ENCODE peak calls at places on chromosomes 2 and 18, in four cellular contexts. S, Y, M and V are unnamed samples.

GRCh38 chr2:179340678-179341077 is 76.0 kb upstream of the SESTD1 start:
- DNase-seq in S (peak), Y (no peak), M (no peak), V (no peak)

GRCh38 chr18:62799977-62800376 is 84.6 kb downstream of the PHLPP1 start:
- DNase-seq in S (no peak), Y (no peak), M (no peak), V (no peak)

GRCh38 chr2:208163489-208163888 is at the start of gene CRYGA:
- DNase-seq in S (no peak), Y (no peak), M (no peak), V (no peak)

GRCh38 chr2:176613358-176614032 is 344.3 kb downstream of the MTX2 start:
- DNase-seq in S (peak), Y (no peak), M (no peak), V (no peak)

GRCh38 chr2:26139269-26140183 is 33.4 kb upstream of the GAREM2 start:
- DNase-seq in S (no peak), Y (no peak), M (no peak), V (no peak)

GRCh38 chr2:215680605-215681598 is 245.0 kb upstream of the FN1 start:
- DNase-seq in S (peak), Y (peak), M (no peak), V (no peak)

GRCh38 chr2:23953625-23954024 is 13.4 kb downstream of the UBXN2A start:
- DNase-seq in S (no peak), Y (no peak), M (no peak), V (no peak)

GRCh38 chr2:24493713-24494112 is 2.7 kb downstream of the NCOA1 start:
- DNase-seq in S (peak), Y (no peak), M (no peak), V (no peak)

GRCh38 chr2:237122214-237122666 is 36.6 kb downstream of the COPS8 start:
- DNase-seq in S (peak), Y (no peak), M (no peak), V (no peak)

GRCh38 chr2:229955663-229956062 is 33.4 kb downstream of the FBXO36 start:
- DNase-seq in S (no peak), Y (no peak), M (no peak), V (no peak)

GRCh38 chr2:67574230-67574629 is 177.1 kb downstream of the ETAA1 start:
- DNase-seq in S (peak), Y (peak), M (no peak), V (no peak)

GRCh38 chr2:69902213-69902922 is 8.6 kb downstream of the SNRNP27 start:
- DNase-seq in S (no peak), Y (no peak), M (peak), V (no peak)

GRCh38 chr2:53035153-53035552 is 732.5 kb upstream of the CHAC2 start:
- DNase-seq in S (no peak), Y (no peak), M (no peak), V (no peak)

GRCh38 chr2:70442301-70443077 is 111.1 kb downstream of the TGFA start:
- DNase-seq in S (no peak), Y (no peak), M (no peak), V (no peak)

GRCh38 chr18:79367989-79368388 is 27.7 kb upstream of the NFATC1 start:
- DNase-seq in S (peak), Y (no peak), M (no peak), V (no peak)

GRCh38 chr18:72652990-72653593 is 109.0 kb upstream of the CBLN2 start:
- DNase-seq in S (peak), Y (peak), M (no peak), V (peak)

GRCh38 chr18:50928551-50928950 is 39.3 kb upstream of the ELAC1 start:
- DNase-seq in S (no peak), Y (peak), M (no peak), V (no peak)

GRCh38 chr2:182047544-182047943 is 61.9 kb downstream of the PPP1R1C start:
- DNase-seq in S (peak), Y (no peak), M (no peak), V (no peak)

GRCh38 chr2:206113148-206113547 is 27.2 kb upstream of the INO80D start:
- DNase-seq in S (peak), Y (no peak), M (no peak), V (no peak)

GRCh38 chr2:144541411-144541810 is 21.5 kb upstream of the ZEB2 start:
- DNase-seq in S (no peak), Y (no peak), M (no peak), V (no peak)

GRCh38 chr2:101388232-101388631 is 929 bp upstream of the CREG2 start:
- DNase-seq in S (peak), Y (peak), M (no peak), V (no peak)

GRCh38 chr2:159084395-159085370 is 116.2 kb downstream of the TANC1 start:
- DNase-seq in S (peak), Y (no peak), M (no peak), V (no peak)

GRCh38 chr2:8543412-8544167 is 138.3 kb upstream of the ID2 start:
- DNase-seq in S (peak), Y (no peak), M (peak), V (no peak)

GRCh38 chr2:54106631-54107454 is 8.6 kb upstream of the ACYP2 start:
- DNase-seq in S (peak), Y (no peak), M (no peak), V (no peak)

GRCh38 chr2:99467390-99467789 is 22.4 kb downstream of the REV1 start:
- DNase-seq in S (no peak), Y (no peak), M (no peak), V (no peak)

GRCh38 chr2:6525371-6525770 is 340.3 kb downstream of the CMPK2 start:
- DNase-seq in S (no peak), Y (no peak), M (no peak), V (no peak)

GRCh38 chr2:6523476-6523875 is 342.2 kb downstream of the CMPK2 start:
- DNase-seq in S (no peak), Y (no peak), M (no peak), V (no peak)

GRCh38 chr2:6531304-6531703 is 334.4 kb downstream of the CMPK2 start:
- DNase-seq in S (no peak), Y (no peak), M (no peak), V (no peak)

GRCh38 chr2:6524678-6525367 is 340.9 kb downstream of the CMPK2 start:
- DNase-seq in S (no peak), Y (no peak), M (no peak), V (peak)

DNA sequence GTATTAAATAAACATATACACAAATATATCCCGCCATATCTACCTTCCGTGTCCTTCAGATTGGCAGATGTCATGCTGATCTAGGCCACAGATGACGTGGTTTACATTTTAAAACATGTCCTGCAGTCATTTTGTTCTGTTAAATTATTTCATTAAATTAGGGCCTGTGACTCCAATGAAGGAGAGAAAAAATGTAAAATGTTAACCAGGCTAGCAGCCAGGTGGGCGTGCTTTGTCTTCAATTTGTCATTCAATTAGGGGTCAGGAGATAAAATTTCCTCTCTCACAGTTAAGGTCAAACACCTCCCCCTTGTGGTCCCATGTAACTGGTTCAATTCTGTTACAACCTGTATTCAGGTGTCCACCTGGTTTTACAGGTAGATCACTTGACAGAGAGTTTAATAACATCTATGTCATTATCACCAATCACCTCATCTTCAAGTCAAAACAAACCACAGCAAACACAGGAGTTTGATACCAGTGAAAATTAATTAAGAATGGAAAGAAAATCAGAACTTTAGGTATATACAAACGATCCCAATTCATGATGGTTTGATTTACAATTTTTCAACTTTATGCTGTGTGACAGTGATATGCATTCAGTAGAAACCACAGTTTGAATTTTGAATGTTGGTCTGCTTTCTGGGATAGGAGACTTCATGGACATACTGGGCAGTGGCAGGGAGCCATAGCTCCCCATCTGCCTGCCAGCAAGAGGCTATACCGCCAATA is 339.4 kb downstream of the CMPK2 start:
- DNase-seq in S (no peak), Y (peak), M (no peak), V (no peak)
- TF ChIP-seq CTCF in S (no peak), Y (peak), M (no peak), V (no peak)

DNA sequence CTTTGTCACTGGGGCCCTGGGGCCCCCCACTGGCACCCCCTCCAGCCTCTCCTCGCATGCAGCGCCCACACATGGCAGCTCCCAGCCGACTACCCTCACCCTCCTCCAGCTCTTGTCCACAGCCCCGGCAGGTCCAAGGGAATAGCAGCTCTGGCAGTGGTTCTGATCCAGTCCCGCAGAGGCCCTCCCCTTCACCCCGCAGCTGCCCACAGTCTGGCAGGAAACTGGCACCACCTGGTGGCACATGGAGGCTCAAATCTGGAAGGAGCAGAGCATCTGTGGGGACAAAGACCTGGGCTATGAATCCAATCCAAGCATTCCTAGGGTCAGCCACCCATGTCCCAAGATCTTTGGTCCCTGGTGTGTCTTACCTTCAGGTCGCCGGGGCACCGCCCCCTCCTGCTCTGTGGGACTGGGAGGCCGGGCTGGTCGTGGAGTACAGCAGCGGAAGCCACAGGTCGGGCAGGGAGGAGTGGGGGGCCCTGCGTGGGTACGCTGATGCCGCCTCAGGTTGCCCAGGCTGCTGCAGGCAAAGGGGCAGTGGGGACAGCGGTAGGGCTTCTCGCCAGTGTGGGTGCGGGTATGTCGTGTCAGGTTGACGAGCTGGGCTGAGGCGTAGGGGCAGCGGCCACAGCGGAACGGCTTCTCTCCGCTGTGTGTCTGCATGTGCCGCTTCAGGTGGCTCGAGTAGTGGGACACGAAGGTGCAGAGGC is 2.3 kb downstream of the ZNF513 start:
- DNase-seq in S (peak), Y (no peak), M (peak), V (no peak)
- TF ChIP-seq CTCF in S (no peak), Y (peak), M (no peak), V (peak)

GRCh38 chr18:10787293-10787901 is 261.6 kb downstream of the NAPG start:
- DNase-seq in S (peak), Y (no peak), M (peak), V (no peak)
- TF ChIP-seq CTCF in S (peak), Y (peak), M (peak), V (peak)

GRCh38 chr2:73919596-73920228 is 7.0 kb upstream of the DGUOK start:
- DNase-seq in S (no peak), Y (no peak), M (no peak), V (no peak)

GRCh38 chr2:73918856-73919255 is 7.8 kb upstream of the DGUOK start:
- DNase-seq in S (no peak), Y (no peak), M (no peak), V (no peak)

GRCh38 chr2:73922681-73923080 is 4.0 kb upstream of the DGUOK start:
- DNase-seq in S (no peak), Y (no peak), M (no peak), V (no peak)

GRCh38 chr2:73921581-73921980 is 5.1 kb upstream of the DGUOK start:
- DNase-seq in S (no peak), Y (no peak), M (no peak), V (no peak)

GRCh38 chr2:73920577-73921545 is 5.8 kb upstream of the DGUOK start:
- DNase-seq in S (peak), Y (no peak), M (peak), V (peak)
- TF ChIP-seq CTCF in S (peak), Y (peak), M (no peak), V (peak)

DNA sequence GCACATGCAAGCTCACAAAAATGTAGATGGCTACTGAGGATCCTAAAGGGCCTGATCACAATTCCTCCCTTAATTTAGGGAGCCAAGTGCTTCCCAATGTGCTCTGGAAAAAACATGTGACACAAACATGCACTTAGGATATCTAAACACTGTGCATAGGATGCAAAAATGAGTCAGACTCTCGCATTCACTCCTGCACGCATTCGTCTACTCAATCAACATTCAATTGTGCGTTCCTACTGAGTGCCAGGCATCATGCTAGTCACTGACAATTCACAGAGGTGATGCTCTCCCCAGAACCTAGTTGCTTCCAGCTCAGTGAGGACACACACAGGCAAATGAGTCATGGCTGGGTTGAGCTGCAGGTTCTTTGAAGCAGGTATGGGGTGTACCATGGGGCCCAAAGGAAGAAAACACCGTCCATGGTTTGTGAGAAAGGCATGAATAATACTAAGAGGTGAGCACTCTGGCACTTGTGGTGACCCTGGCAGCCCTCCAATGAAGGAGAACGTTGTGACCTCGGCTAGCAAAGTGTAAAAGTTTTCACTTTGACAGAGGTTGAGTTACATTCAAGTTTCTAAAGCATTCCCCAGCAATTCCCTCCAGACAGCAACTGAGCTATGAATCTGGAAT is 173.5 kb downstream of the ALPK2 start:
- DNase-seq in S (no peak), Y (no peak), M (no peak), V (no peak)
- TF ChIP-seq CTCF in S (no peak), Y (no peak), M (no peak), V (no peak)

DNA sequence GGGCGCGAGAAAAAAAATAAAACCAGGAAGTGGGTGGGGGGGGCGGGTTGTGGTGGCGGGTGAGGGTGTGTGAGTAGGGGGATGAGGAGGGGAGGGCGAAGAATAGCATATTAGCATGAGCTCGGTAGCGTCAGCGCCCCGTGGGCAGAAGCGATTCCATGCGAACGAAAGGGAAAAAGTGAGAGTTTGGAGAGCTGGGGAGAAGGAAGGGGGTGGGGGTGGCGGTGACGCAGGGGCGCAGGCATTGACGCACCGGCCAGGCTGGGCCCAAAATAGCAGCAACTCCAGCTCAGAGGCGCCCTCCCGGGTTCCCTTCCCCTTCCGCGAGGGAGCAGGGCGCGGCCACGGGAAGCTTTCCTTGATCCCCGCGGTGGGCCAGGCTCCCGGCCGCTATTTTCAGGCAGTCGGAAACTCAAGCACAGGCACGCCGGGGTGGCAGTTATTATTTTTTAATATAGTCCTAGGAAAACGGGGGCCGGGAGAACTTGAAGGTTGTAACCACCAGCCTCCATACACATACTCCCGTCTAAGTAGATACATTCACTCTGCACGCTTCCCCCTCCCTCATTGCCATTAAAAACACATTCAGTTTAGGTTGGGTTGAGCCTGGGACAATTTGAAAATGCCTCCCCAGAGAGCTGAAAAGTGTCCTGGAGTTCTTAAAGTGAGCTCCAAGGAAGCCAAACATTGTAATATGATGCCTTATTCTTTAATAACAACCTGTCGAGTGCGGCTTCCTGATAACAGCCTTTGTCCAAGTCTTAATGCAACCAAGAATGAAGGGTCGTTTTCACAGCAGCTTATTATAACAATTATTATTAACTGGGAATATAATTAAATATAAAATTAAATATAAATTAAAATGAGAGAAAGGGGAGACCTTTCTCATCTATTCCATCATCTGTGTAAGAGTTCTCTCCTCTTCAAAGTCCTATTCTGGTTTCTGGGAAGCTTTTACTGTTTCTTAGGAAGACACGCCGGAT is 2.3 kb upstream of the NR4A2 start:
- DNase-seq in S (peak), Y (peak), M (peak), V (no peak)
- TF ChIP-seq CTCF in S (peak), Y (peak), M (no peak), V (peak)